ENCODE peak calls at places on chromosomes 11 and 22, in five cellular contexts. J is A549, B is spleen, A is A673, X is H1. C is an unnamed sample. For H3K4me1, the result is how much of the 10 kb centered on the place peaks cover.

GRCh38 chr11:93480756-93481155 is 62.4 kb downstream of the SMCO4 start:
- DNase-seq in B (no peak), J (no peak), X (no peak), A (no peak), C (no peak)

GRCh38 chr11:116648229-116649174 is 124.3 kb downstream of the BUD13 start:
- DNase-seq in J (no peak), B (no peak), A (no peak), X (no peak), C (no peak)

GRCh38 chr11:76791861-76792260 is 8.7 kb downstream of the TSKU start:
- DNase-seq in X (no peak), B (peak), A (peak), J (peak), C (no peak)

GRCh38 chr11:131674051-131674755 is 303.8 kb downstream of the NTM start:
- DNase-seq in A (peak), J (peak), X (peak), B (no peak), C (peak)

GRCh38 chr11:76164081-76164480 is 42.2 kb downstream of the WNT11 start:
- DNase-seq in B (peak), J (no peak), A (no peak), X (no peak), C (no peak)

GRCh38 chr11:118267486-118267885 is 3.4 kb upstream of the MPZL2 start:
- DNase-seq in B (no peak), X (no peak), A (no peak), J (no peak), C (no peak)

GRCh38 chr11:57323503-57324153 is 1.1 kb downstream of the TNKS1BP1 start:
- DNase-seq in X (no peak), B (no peak), A (no peak), J (no peak), C (no peak)

GRCh38 chr11:12786891-12787290 is 112.7 kb downstream of the TEAD1 start:
- DNase-seq in X (no peak), J (no peak), A (no peak), B (no peak), C (no peak)

GRCh38 chr11:8930456-8931175 is 2.1 kb downstream of the C11orf16 start:
- DNase-seq in X (no peak), J (no peak), B (no peak), A (no peak), C (no peak)

GRCh38 chr11:15651782-15652181 is 537.1 kb downstream of the INSC start:
- DNase-seq in A (no peak), J (no peak), X (no peak), B (no peak), C (no peak)

GRCh38 chr11:12201016-12201985 is 90.9 kb downstream of the MICAL2 start:
- DNase-seq in B (no peak), J (peak), A (peak), X (no peak), C (no peak)

GRCh38 chr11:94656968-94657367 is 89.8 kb downstream of the PIWIL4 start:
- DNase-seq in J (no peak), B (no peak), X (peak), A (peak), C (no peak)

GRCh38 chr22:49027122-49027670 is 800.5 kb downstream of the BRD1 start:
- DNase-seq in X (no peak), B (no peak), J (no peak), A (no peak), C (no peak)

GRCh38 chr11:117193130-117194020 is 5.8 kb upstream of the TAGLN start:
- DNase-seq in X (no peak), A (no peak), B (no peak), J (no peak), C (no peak)

GRCh38 chr11:119723243-119723951 is 5.6 kb downstream of the NECTIN1 start:
- DNase-seq in A (no peak), B (no peak), X (no peak), J (no peak), C (no peak)
- H3K4me1 ChIP-seq in A (under half), B (under half), X (under half), J (under half), C (under half)

GRCh38 chr22:34150023-34150422 is 229.7 kb upstream of the LARGE1 start:
- DNase-seq in X (no peak), J (no peak), B (no peak), A (no peak), C (no peak)
- H3K4me3 ChIP-seq in X (no peak), J (no peak), B (no peak), A (no peak), C (no peak)

GRCh38 chr22:36330655-36331305 is 57.0 kb downstream of the MYH9 start:
- DNase-seq in B (peak), X (no peak), J (no peak), A (peak), C (no peak)

GRCh38 chr22:36331306-36331911 is 56.4 kb downstream of the MYH9 start:
- DNase-seq in J (peak), X (peak), B (peak), A (peak), C (no peak)

GRCh38 chr22:36329217-36330078 is 58.3 kb downstream of the MYH9 start:
- DNase-seq in J (peak), X (peak), A (peak), B (peak), C (peak)

GRCh38 chr22:36328635-36329216 is 59.0 kb downstream of the MYH9 start:
- DNase-seq in A (no peak), J (peak), B (peak), X (no peak), C (no peak)

GRCh38 chr22:36330127-36330526 is 57.6 kb downstream of the MYH9 start:
- DNase-seq in X (no peak), A (no peak), B (no peak), J (no peak), C (no peak)
- H3K4me1 ChIP-seq in X (under half), A (half or more), B (half or more), J (half or more), C (under half)

DNA sequence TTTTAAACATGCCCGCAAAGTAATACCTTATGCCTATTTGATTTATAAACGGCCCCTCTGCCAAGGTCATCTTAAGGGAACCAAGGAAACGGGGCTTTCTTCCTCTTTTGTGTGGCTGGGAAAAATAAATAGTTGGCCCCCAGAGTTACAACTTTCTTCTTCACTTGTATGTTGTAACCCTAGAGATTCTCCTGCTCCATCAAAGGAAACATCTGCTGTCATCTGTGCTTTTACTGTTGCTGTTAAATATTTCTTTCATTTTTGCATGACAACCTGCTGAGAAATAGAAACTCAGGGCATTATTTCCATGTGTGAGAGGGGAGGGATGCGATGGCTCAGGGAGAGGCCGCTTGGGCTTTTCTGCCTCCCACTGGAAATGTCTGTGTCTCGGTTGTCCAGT is 21.8 kb upstream of the CDC42EP2 start:
- DNase-seq in A (no peak), J (no peak), X (no peak), B (no peak), C (no peak)
- H3K4me3 ChIP-seq in A (no peak), J (no peak), X (no peak), B (no peak), C (no peak)

DNA sequence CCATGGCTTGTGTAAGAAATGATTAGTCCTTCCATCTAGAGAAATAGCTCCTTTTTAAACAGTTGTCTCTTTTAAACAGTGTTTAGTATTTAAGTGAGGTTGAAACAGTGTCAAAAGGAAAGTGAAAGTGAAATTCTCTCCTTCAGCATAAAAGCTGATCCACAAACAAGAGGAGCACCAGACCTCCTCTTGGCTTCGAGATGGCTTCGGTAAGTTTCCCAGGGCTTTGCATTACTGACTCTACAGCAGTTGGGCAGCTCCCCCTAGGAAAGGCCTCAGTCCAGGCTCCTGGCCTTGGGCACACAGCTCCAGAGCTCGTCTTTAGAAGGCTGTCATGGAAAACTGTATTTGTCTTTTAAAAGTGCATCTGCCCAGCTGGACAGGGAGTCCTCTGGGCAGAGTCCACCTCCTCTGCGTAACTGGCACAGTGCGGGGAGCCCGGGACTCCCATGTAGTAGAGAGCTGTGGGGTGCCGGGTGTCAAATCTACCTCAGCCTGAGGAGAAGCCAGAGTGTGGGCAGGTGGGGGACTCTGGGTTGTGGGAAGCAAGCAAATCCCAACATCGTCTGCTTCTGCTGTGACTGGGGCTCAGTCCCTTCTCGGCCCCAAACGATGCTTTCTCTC is at the start of gene PLAAT4:
- DNase-seq in X (no peak), J (no peak), A (peak), B (no peak), C (no peak)
- H3K4me1 ChIP-seq in X (under half), J (under half), A (under half), B (half or more), C (under half)

GRCh38 chr22:23403152-23403719 is 176.9 kb downstream of the IGLL1 start:
- DNase-seq in A (no peak), J (no peak), B (peak), X (no peak), C (no peak)
- H3K4me3 ChIP-seq in A (peak), J (peak), B (no peak), X (peak), C (peak)

GRCh38 chr22:28937206-28938025 is 54.0 kb downstream of the ZNRF3 start:
- DNase-seq in X (no peak), B (no peak), A (no peak), J (no peak), C (no peak)
- H3K4me1 ChIP-seq in X (under half), B (under half), A (under half), J (half or more), C (under half)